ENCODE peak calls at places on chromosomes 3 and 15, in four cellular contexts. D, E, G and P are unnamed samples.

GRCh38 chr3:171565671-171566070 is 105.5 kb upstream of the TNIK start:
- DNase-seq in D (no peak), E (no peak), G (no peak), P (no peak)

GRCh38 chr3:138799822-138800221 is 34.9 kb downstream of the PIK3CB start:
- DNase-seq in D (no peak), E (no peak), G (no peak), P (no peak)

GRCh38 chr3:88595025-88595424 is 445.3 kb downstream of the C3orf38 start:
- DNase-seq in D (no peak), E (no peak), G (peak; percentile 94), P (no peak)

GRCh38 chr3:123333401-123333800 is 115.5 kb downstream of the ADCY5 start:
- DNase-seq in D (no peak), E (no peak), G (no peak), P (no peak)

GRCh38 chr15:85592148-85592547 is 202.6 kb downstream of the KLHL25 start:
- DNase-seq in D (no peak), E (no peak), G (peak; percentile 67), P (no peak)

GRCh38 chr15:59691194-59691805 is 2.2 kb upstream of the BNIP2 start:
- DNase-seq in D (peak; percentile 23), E (no peak), G (peak; percentile 62), P (peak; percentile 50)

GRCh38 chr15:32986147-32986546 is 208.4 kb downstream of the FMN1 start:
- DNase-seq in D (no peak), E (no peak), G (no peak), P (no peak)

GRCh38 chr3:14256046-14256445 is 77.4 kb downstream of the LSM3 start:
- DNase-seq in D (no peak), E (no peak), G (no peak), P (no peak)

GRCh38 chr3:47005212-47006144 is 26.0 kb downstream of the NBEAL2 start:
- DNase-seq in D (no peak), E (no peak), G (no peak), P (no peak)

GRCh38 chr3:14816359-14816758 is 2.4 kb upstream of the FGD5 start:
- DNase-seq in D (no peak), E (no peak), G (no peak), P (no peak)

GRCh38 chr3:114519415-114519814 is 225.6 kb downstream of the TIGIT start:
- DNase-seq in D (peak; percentile 95), E (peak; percentile 63), G (peak; percentile 48), P (no peak)

GRCh38 chr3:59444676-59445075 is 394.9 kb upstream of the CFAP20DC start:
- DNase-seq in D (no peak), E (no peak), G (no peak), P (no peak)

GRCh38 chr15:88274534-88275460 is 18.3 kb upstream of the NTRK3 start:
- DNase-seq in D (peak; percentile 75), E (peak; percentile 40), G (peak; percentile 68), P (peak; percentile 34)

GRCh38 chr3:171526869-171527268 is 66.7 kb upstream of the TNIK start:
- DNase-seq in D (no peak), E (no peak), G (no peak), P (no peak)

GRCh38 chr3:71168961-71169411 is 414.5 kb downstream of the FOXP1 start:
- DNase-seq in D (no peak), E (no peak), G (no peak), P (no peak)

GRCh38 chr3:122112754-122113153 is 57.6 kb downstream of the CD86 start:
- DNase-seq in D (no peak), E (no peak), G (no peak), P (no peak)

GRCh38 chr3:132253262-132253878 is 63.8 kb upstream of the ACP3 start:
- DNase-seq in D (peak; percentile 74), E (no peak), G (peak; percentile 79), P (peak; percentile 18)

GRCh38 chr15:65385868-65386253 is 8.1 kb upstream of the IGDCC3 start:
- DNase-seq in D (no peak), E (no peak), G (no peak), P (no peak)

GRCh38 chr15:62588930-62589655 is 424.0 kb upstream of the C2CD4B start:
- DNase-seq in D (no peak), E (no peak), G (peak; percentile 61), P (no peak)

GRCh38 chr3:14685204-14685603 is 10.3 kb downstream of the C3orf20 start:
- DNase-seq in D (no peak), E (no peak), G (no peak), P (no peak)

GRCh38 chr3:195900426-195901355 is 7.7 kb downstream of the TNK2 start:
- DNase-seq in D (no peak), E (no peak), G (no peak), P (peak; percentile 39)

GRCh38 chr3:5010706-5011554 is 31.7 kb downstream of the BHLHE40 start:
- DNase-seq in D (no peak), E (no peak), G (no peak), P (no peak)

GRCh38 chr3:39590776-39591175 is 123.3 kb downstream of the MOBP start:
- DNase-seq in D (no peak), E (no peak), G (no peak), P (no peak)

GRCh38 chr15:88615303-88616107 is 5.6 kb upstream of the AEN start:
- DNase-seq in D (no peak), E (no peak), G (no peak), P (no peak)

GRCh38 chr3:136644200-136644599 is 108.0 kb downstream of the STAG1 start:
- DNase-seq in D (no peak), E (no peak), G (no peak), P (no peak)

GRCh38 chr3:186164696-186165095 is 55.8 kb upstream of the ETV5 start:
- DNase-seq in D (no peak), E (no peak), G (no peak), P (no peak)

GRCh38 chr3:186167646-186168045 is 58.8 kb upstream of the ETV5 start:
- DNase-seq in D (no peak), E (no peak), G (no peak), P (no peak)

GRCh38 chr3:186165331-186165730 is 56.4 kb upstream of the ETV5 start:
- DNase-seq in D (no peak), E (no peak), G (no peak), P (no peak)

GRCh38 chr3:186166036-186166435 is 57.1 kb upstream of the ETV5 start:
- DNase-seq in D (no peak), E (no peak), G (no peak), P (no peak)

DNA sequence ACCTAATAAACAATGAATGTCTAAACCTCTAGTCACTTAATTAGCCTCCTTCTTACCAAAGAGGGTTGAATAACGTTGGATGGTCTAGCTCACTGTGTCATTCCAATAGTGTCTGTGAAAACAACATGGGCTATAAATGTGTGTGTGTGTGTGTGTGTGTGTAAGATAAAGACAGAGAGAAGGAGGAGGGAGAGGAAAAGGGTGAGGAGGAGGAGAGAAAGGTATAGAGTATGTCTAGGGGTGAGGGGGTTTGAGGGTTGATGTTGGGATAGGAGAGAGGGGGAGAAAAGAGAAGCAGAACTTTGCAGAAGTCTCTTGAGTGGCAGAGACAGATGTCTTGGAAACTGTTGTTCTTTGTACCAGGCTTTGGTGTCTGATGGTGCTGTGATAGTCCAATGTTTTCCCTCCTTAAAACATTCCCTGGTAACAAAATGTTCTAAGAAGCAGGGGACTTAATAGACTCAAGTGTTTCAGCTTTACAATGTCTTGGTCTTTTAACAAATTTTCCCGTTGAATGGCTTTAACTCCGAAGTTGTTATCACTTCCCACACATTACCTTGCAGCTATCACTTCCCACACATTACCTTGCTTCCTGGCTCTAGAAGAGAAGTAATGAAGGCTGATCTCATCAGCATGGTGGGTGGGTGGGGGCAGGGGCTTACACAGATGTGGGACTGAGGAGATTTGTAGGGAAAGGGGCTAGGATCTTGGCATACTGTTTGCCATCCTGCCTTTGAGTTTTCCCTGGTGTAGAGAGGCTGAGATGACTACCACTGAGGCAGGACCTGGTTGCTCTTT is 57.8 kb upstream of the ETV5 start:
- DNase-seq in D (no peak), E (no peak), G (no peak), P (no peak)
- H3K27me3 ChIP-seq in D (no peaks in the 10 kb centered on the region), E (no peaks in the 10 kb centered on the region), G (no peaks in the 10 kb centered on the region), P (no peaks in the 10 kb centered on the region)

DNA sequence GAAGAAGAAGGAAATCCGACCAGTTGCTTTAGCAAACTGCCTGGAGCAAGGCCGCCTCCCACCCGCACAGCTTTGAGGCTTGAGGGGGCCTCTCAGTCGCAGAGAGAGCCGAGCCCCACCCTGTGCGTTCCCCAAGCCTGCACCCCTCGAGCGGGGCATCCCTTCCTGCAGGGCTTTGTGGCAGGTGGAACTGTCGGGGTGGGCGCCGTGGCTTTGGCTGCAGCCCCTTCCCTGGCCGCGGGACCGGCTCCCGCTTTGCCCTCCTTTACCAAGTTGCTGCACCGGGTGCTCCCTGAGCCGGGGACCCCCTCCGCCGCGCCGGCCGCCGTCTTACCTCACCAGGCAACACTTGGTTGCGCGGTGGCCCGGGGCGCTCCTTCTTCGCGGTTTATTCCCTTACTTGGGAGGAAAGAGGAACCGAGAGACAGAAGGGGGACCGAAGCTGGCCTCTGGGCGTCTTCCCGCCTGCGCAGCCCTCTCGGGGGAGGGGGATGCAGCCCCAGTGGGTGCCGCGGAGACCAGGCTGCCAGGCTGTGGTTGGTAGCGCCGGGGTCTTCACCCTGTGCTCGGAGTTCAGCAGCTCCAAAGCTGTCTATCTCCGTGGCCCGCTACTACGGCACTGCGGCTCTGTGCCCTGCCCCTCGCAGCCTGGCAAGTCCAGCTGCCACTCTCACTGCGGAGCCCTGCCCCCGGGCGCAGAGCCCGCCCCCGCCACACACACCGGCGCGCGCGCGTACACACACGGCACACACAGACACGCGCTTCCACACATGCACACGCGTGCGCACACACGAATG is at the start of gene DGKG:
- DNase-seq in D (no peak), E (peak; percentile 51), G (peak; percentile 18), P (no peak)
- H3K27me3 ChIP-seq in D (peaks cover 37% of the 10 kb centered on the region), E (no peaks in the 10 kb centered on the region), G (peaks cover 85% of the 10 kb centered on the region), P (peaks cover 3% of the 10 kb centered on the region)

GRCh38 chr15:57785039-57785438 is 78.5 kb downstream of the POLR2M start:
- DNase-seq in D (no peak), E (no peak), G (no peak), P (no peak)

GRCh38 chr15:57785959-57786358 is 79.4 kb downstream of the POLR2M start:
- DNase-seq in D (no peak), E (no peak), G (no peak), P (no peak)

GRCh38 chr15:57780461-57780860 is 73.9 kb downstream of the POLR2M start:
- DNase-seq in D (no peak), E (no peak), G (no peak), P (no peak)

GRCh38 chr15:57782731-57783130 is 76.2 kb downstream of the POLR2M start:
- DNase-seq in D (no peak), E (no peak), G (no peak), P (no peak)

GRCh38 chr15:57784081-57784488 is 77.6 kb downstream of the POLR2M start:
- DNase-seq in D (no peak), E (no peak), G (peak; percentile 15), P (no peak)
- H3K27me3 ChIP-seq in D (no peaks in the 10 kb centered on the region), E (no peaks in the 10 kb centered on the region), G (no peaks in the 10 kb centered on the region), P (no peaks in the 10 kb centered on the region)

GRCh38 chr3:72284485-72284884 is 499.5 kb upstream of the PROK2 start:
- DNase-seq in D (no peak), E (no peak), G (no peak), P (no peak)
- H3K27me3 ChIP-seq in D (no peaks in the 10 kb centered on the region), E (no peaks in the 10 kb centered on the region), G (no peaks in the 10 kb centered on the region), P (no peaks in the 10 kb centered on the region)

GRCh38 chr3:8766148-8766547 is 3.3 kb downstream of the OXTR start:
- DNase-seq in D (no peak), E (no peak), G (no peak), P (no peak)
- H3K27me3 ChIP-seq in D (peaks cover 10% of the 10 kb centered on the region), E (peaks cover 15% of the 10 kb centered on the region), G (peaks cover 6% of the 10 kb centered on the region), P (peaks cover 8% of the 10 kb centered on the region)

GRCh38 chr3:32401541-32402052 is 9.9 kb downstream of the CMTM7 start:
- DNase-seq in D (peak; percentile 92), E (peak; percentile 73), G (peak; percentile 71), P (peak; percentile 56)
- H3K27me3 ChIP-seq in D (no peaks in the 10 kb centered on the region), E (no peaks in the 10 kb centered on the region), G (peaks cover 6% of the 10 kb centered on the region), P (no peaks in the 10 kb centered on the region)